ENCODE peak calls at places on chromosomes 16 and 17, in five cellular contexts. One of them, this sample, is unnamed.

GRCh38 chr16:1316033-1316405 is 6.6 kb downstream of the UBE2I start:
- DNase-seq in HCT116: no peak
- DNase-seq in H1: no peak
- DNase-seq in HepG2: no peak
- DNase-seq in K562: no peak
- DNase-seq in this sample: no peak

GRCh38 chr16:74100405-74101316 is 196.0 kb upstream of the PSMD7 start:
- DNase-seq in HCT116: no peak
- DNase-seq in H1: no peak
- DNase-seq in HepG2: no peak
- DNase-seq in K562: no peak
- DNase-seq in this sample: no peak

GRCh38 chr17:82808921-82809905 is 30.6 kb downstream of the ZNF750 start:
- DNase-seq in HCT116: no peak
- DNase-seq in H1: no peak
- DNase-seq in HepG2: no peak
- DNase-seq in K562: no peak
- DNase-seq in this sample: no peak

GRCh38 chr17:47720754-47721533 is 12.1 kb upstream of the TBX21 start:
- DNase-seq in HCT116: peak
- DNase-seq in H1: no peak
- DNase-seq in HepG2: no peak
- DNase-seq in K562: no peak
- DNase-seq in this sample: peak

GRCh38 chr17:6231886-6232767 is 161.9 kb downstream of the WSCD1 start:
- DNase-seq in HCT116: no peak
- DNase-seq in H1: no peak
- DNase-seq in HepG2: no peak
- DNase-seq in K562: no peak
- DNase-seq in this sample: no peak

GRCh38 chr16:22053921-22054341 is 38.4 kb upstream of the VWA3A start:
- DNase-seq in HCT116: no peak
- DNase-seq in H1: no peak
- DNase-seq in HepG2: no peak
- DNase-seq in K562: no peak
- DNase-seq in this sample: no peak

GRCh38 chr17:79008666-79009387 is 737 bp downstream of the CANT1 start:
- DNase-seq in HCT116: no peak
- DNase-seq in H1: no peak
- DNase-seq in HepG2: no peak
- DNase-seq in K562: no peak
- DNase-seq in this sample: no peak

GRCh38 chr16:67538666-67539101 is 10.1 kb downstream of the RIPOR1 start:
- DNase-seq in HCT116: no peak
- DNase-seq in H1: no peak
- DNase-seq in HepG2: no peak
- DNase-seq in K562: no peak
- DNase-seq in this sample: no peak

GRCh38 chr16:65700599-65700998 is 578.7 kb upstream of the CDH11 start:
- DNase-seq in HCT116: no peak
- DNase-seq in H1: no peak
- DNase-seq in HepG2: no peak
- DNase-seq in K562: no peak
- DNase-seq in this sample: no peak

GRCh38 chr16:53913920-53914319 is 210.0 kb downstream of the FTO start:
- DNase-seq in HCT116: no peak
- DNase-seq in H1: no peak
- DNase-seq in HepG2: no peak
- DNase-seq in K562: no peak
- DNase-seq in this sample: no peak

GRCh38 chr17:63780507-63780906 is 6.5 kb downstream of the DDX42 start:
- DNase-seq in HCT116: peak
- DNase-seq in H1: no peak
- DNase-seq in HepG2: no peak
- DNase-seq in K562: no peak
- DNase-seq in this sample: no peak

GRCh38 chr17:78117027-78117981 is 11.3 kb downstream of the TMC6 start:
- DNase-seq in HCT116: no peak
- DNase-seq in H1: no peak
- DNase-seq in HepG2: no peak
- DNase-seq in K562: peak
- DNase-seq in this sample: no peak

GRCh38 chr17:40541060-40541872 is 24.0 kb downstream of the CCR7 start:
- DNase-seq in HCT116: no peak
- DNase-seq in H1: no peak
- DNase-seq in HepG2: peak
- DNase-seq in K562: peak
- DNase-seq in this sample: peak

GRCh38 chr16:79833559-79833958 is 233.0 kb upstream of the MAF start:
- DNase-seq in HCT116: no peak
- DNase-seq in H1: no peak
- DNase-seq in HepG2: no peak
- DNase-seq in K562: peak
- DNase-seq in this sample: no peak

GRCh38 chr16:12869681-12870427 is 31.5 kb upstream of the SHISA9 start:
- DNase-seq in HCT116: no peak
- DNase-seq in H1: no peak
- DNase-seq in HepG2: no peak
- DNase-seq in K562: peak
- DNase-seq in this sample: no peak

GRCh38 chr17:8142158-8142886 is 9.9 kb downstream of the PER1 start:
- DNase-seq in HCT116: no peak
- DNase-seq in H1: no peak
- DNase-seq in HepG2: no peak
- DNase-seq in K562: no peak
- DNase-seq in this sample: no peak

GRCh38 chr17:48663134-48663924 is 37.2 kb upstream of the HOXB9 start:
- DNase-seq in HCT116: no peak
- DNase-seq in H1: no peak
- DNase-seq in HepG2: no peak
- DNase-seq in K562: peak
- DNase-seq in this sample: peak

GRCh38 chr16:30394603-30395154 is 541 bp upstream of the ZNF48 start:
- DNase-seq in HCT116: no peak
- DNase-seq in H1: no peak
- DNase-seq in HepG2: no peak
- DNase-seq in K562: peak
- DNase-seq in this sample: no peak

GRCh38 chr16:28531777-28532744 is 6.7 kb downstream of the NUPR1 start:
- DNase-seq in HCT116: peak
- DNase-seq in H1: no peak
- DNase-seq in HepG2: peak
- DNase-seq in K562: peak
- DNase-seq in this sample: peak

GRCh38 chr17:33109331-33110072 is 117.9 kb downstream of the SPACA3 start:
- DNase-seq in HCT116: no peak
- DNase-seq in H1: no peak
- DNase-seq in HepG2: no peak
- DNase-seq in K562: no peak
- DNase-seq in this sample: no peak

GRCh38 chr17:3004925-3005324 is 58.5 kb downstream of the OR1D5 start:
- DNase-seq in HCT116: no peak
- DNase-seq in H1: no peak
- DNase-seq in HepG2: no peak
- DNase-seq in K562: no peak
- DNase-seq in this sample: no peak

GRCh38 chr16:57409870-57410585 is 5.5 kb downstream of the CCL17 start:
- DNase-seq in HCT116: no peak
- DNase-seq in H1: no peak
- DNase-seq in HepG2: peak
- DNase-seq in K562: peak
- DNase-seq in this sample: peak

GRCh38 chr16:68707341-68708152 is 29.5 kb upstream of the CDH1 start:
- DNase-seq in HCT116: peak
- DNase-seq in H1: peak
- DNase-seq in HepG2: peak
- DNase-seq in K562: peak
- DNase-seq in this sample: no peak

GRCh38 chr17:58200024-58200633 is 7.6 kb downstream of the EPX start:
- DNase-seq in HCT116: peak
- DNase-seq in H1: peak
- DNase-seq in HepG2: peak
- DNase-seq in K562: peak
- DNase-seq in this sample: peak

GRCh38 chr16:18953535-18953934 is 27.3 kb upstream of the SMG1 start:
- DNase-seq in HCT116: no peak
- DNase-seq in H1: no peak
- DNase-seq in HepG2: no peak
- DNase-seq in K562: no peak
- DNase-seq in this sample: no peak

GRCh38 chr16:87227651-87228015 is 89.6 kb downstream of the C16orf95 start:
- DNase-seq in HCT116: no peak
- DNase-seq in H1: no peak
- DNase-seq in HepG2: no peak
- DNase-seq in K562: no peak
- DNase-seq in this sample: no peak

GRCh38 chr16:19683453-19684236 is 34.4 kb downstream of the KNOP1 start:
- DNase-seq in HCT116: no peak
- DNase-seq in H1: no peak
- DNase-seq in HepG2: no peak
- DNase-seq in K562: no peak
- DNase-seq in this sample: no peak

GRCh38 chr17:76276069-76276431 is 10.9 kb downstream of the UBALD2 start:
- DNase-seq in HCT116: no peak
- DNase-seq in H1: no peak
- DNase-seq in HepG2: no peak
- DNase-seq in K562: no peak
- DNase-seq in this sample: no peak

GRCh38 chr17:6381526-6382135 is 53.3 kb downstream of the AIPL1 start:
- DNase-seq in HCT116: no peak
- DNase-seq in H1: no peak
- DNase-seq in HepG2: no peak
- DNase-seq in K562: no peak
- DNase-seq in this sample: no peak

GRCh38 chr16:88600539-88600896 is 30.3 kb downstream of the ZC3H18 start:
- DNase-seq in HCT116: no peak
- DNase-seq in H1: no peak
- DNase-seq in HepG2: no peak
- DNase-seq in K562: no peak
- DNase-seq in this sample: no peak

GRCh38 chr16:88599092-88599733 is 29.0 kb downstream of the ZC3H18 start:
- DNase-seq in HCT116: no peak
- DNase-seq in H1: no peak
- DNase-seq in HepG2: no peak
- DNase-seq in K562: no peak
- DNase-seq in this sample: no peak

GRCh38 chr16:88599825-88600538 is 29.8 kb downstream of the ZC3H18 start:
- DNase-seq in HCT116: no peak
- DNase-seq in H1: no peak
- DNase-seq in HepG2: no peak
- DNase-seq in K562: no peak
- DNase-seq in this sample: no peak

GRCh38 chr16:88601313-88602036 is 31.3 kb downstream of the ZC3H18 start:
- DNase-seq in HCT116: no peak
- DNase-seq in H1: no peak
- DNase-seq in HepG2: no peak
- DNase-seq in K562: no peak
- DNase-seq in this sample: no peak

GRCh38 chr16:88602091-88602490 is 31.9 kb downstream of the ZC3H18 start:
- DNase-seq in HCT116: no peak
- DNase-seq in H1: no peak
- DNase-seq in HepG2: no peak
- DNase-seq in K562: no peak
- DNase-seq in this sample: no peak
- TF ChIP-seq JUND in HCT116: no peak
- TF ChIP-seq JUND in H1: no peak
- TF ChIP-seq JUND in HepG2: no peak
- TF ChIP-seq JUND in K562: no peak
- TF ChIP-seq JUND in this sample: no peak

GRCh38 chr16:75580-76501 is 2.2 kb upstream of the MPG start:
- DNase-seq in HCT116: no peak
- DNase-seq in H1: no peak
- DNase-seq in HepG2: peak
- DNase-seq in K562: peak
- DNase-seq in this sample: no peak

GRCh38 chr16:78444-79145 is 570 bp downstream of the MPG start:
- DNase-seq in HCT116: no peak
- DNase-seq in H1: no peak
- DNase-seq in HepG2: no peak
- DNase-seq in K562: peak
- DNase-seq in this sample: peak

GRCh38 chr16:77807-78443 is at the start of gene MPG:
- DNase-seq in HCT116: no peak
- DNase-seq in H1: no peak
- DNase-seq in HepG2: peak
- DNase-seq in K562: peak
- DNase-seq in this sample: peak

GRCh38 chr16:76535-77272 is 1.3 kb upstream of the MPG start:
- DNase-seq in HCT116: no peak
- DNase-seq in H1: no peak
- DNase-seq in HepG2: peak
- DNase-seq in K562: peak
- DNase-seq in this sample: no peak

GRCh38 chr16:77273-77806 is 685 bp upstream of the MPG start:
- DNase-seq in HCT116: no peak
- DNase-seq in H1: no peak
- DNase-seq in HepG2: peak
- DNase-seq in K562: peak
- DNase-seq in this sample: peak
- TF ChIP-seq JUND in HCT116: no peak
- TF ChIP-seq JUND in H1: no peak
- TF ChIP-seq JUND in HepG2: no peak
- TF ChIP-seq JUND in K562: no peak
- TF ChIP-seq JUND in this sample: no peak

GRCh38 chr17:27386206-27387075 is 69.8 kb upstream of the KSR1 start:
- DNase-seq in HCT116: no peak
- DNase-seq in H1: no peak
- DNase-seq in HepG2: no peak
- DNase-seq in K562: no peak
- DNase-seq in this sample: no peak
- TF ChIP-seq JUND in HCT116: no peak
- TF ChIP-seq JUND in H1: no peak
- TF ChIP-seq JUND in HepG2: no peak
- TF ChIP-seq JUND in K562: no peak
- TF ChIP-seq JUND in this sample: no peak

DNA sequence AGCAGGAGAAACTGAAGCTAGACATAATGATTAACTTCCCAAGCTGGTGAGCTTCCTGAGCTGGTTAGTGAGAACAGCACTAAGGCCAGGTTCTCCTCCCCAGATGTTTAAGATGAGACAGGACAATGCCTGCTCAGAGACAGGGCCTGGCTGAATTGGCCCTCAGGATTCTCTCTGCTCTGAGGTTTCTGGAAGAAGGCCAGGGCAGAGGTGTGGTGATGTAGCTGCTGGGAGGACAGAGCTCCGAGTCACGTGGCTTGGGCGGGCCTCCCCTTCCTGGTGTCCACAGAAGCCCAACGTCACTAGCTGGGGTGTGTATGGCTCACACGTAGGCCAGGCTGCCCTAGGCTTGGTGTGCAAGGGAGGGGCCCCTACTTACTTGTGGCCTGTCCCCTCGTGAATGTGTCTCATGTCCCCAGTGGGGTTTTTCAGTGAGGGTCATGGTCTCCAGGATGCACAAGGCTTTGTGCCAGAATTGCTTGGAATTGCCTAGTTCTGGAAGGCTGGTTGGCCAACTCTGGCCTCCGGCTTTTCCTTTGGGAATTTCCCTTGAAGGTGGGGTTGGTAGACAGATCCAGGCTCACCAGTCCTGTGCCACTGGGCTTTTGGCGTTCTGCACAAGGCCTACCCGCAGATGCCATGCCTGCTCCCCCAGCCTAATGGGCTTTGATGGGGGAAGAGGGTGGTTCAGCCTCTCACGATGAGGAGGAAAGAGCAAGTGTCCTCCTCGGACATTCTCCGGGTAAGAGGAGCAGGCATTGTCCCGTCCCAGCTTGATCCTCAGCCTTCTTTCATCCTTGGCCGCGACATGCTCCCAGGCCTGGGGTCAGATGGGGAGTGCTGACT is 3.4 kb downstream of the NOD2 start:
- DNase-seq in HCT116: peak
- DNase-seq in H1: no peak
- DNase-seq in HepG2: peak
- DNase-seq in K562: peak
- DNase-seq in this sample: peak
- TF ChIP-seq JUND in HCT116: no peak
- TF ChIP-seq JUND in H1: no peak
- TF ChIP-seq JUND in HepG2: no peak
- TF ChIP-seq JUND in K562: peak
- TF ChIP-seq JUND in this sample: no peak